ENCODE peak calls at places on chromosomes 5 and 9, in six cellular contexts. G is IMR-90, C is mesenchymal stem cell, O is neuronal stem cell, I is H1, F is trophoblast cell. H is an unnamed sample.
A peak's percentile ranks its signal among the peaks of the same experiment; 100 is the strongest.

GRCh38 chr9:131320031-131320685 is 30.6 kb downstream of the PLPP7 start:
- DNase-seq in O (no peak), I (no peak), F (peak; percentile 87), C (no peak), G (no peak), H (no peak)

GRCh38 chr5:122313941-122314340 is 1.9 kb downstream of the SNCAIP start:
- DNase-seq in O (no peak), F (no peak), C (no peak), G (no peak), I (no peak), H (no peak)

GRCh38 chr5:7991125-7991821 is 122.3 kb downstream of the MTRR start:
- DNase-seq in F (no peak), I (no peak), O (no peak), C (no peak), G (no peak), H (peak; percentile 78)

GRCh38 chr9:135326633-135327152 is 152.9 kb upstream of the PPP1R26 start:
- DNase-seq in F (no peak), I (no peak), C (no peak), O (no peak), G (no peak), H (no peak)

GRCh38 chr5:16712178-16712577 is 95.4 kb upstream of the RETREG1 start:
- DNase-seq in F (no peak), C (no peak), O (no peak), G (no peak), I (no peak), H (no peak)

GRCh38 chr5:142432369-142432863 is 107.6 kb upstream of the SPRY4 start:
- DNase-seq in O (no peak), I (no peak), F (no peak), G (no peak), C (no peak), H (no peak)

GRCh38 chr5:98905857-98906688 is 22.7 kb downstream of the CHD1 start:
- DNase-seq in C (peak; percentile 65), O (peak; percentile 17), G (peak; percentile 59), I (no peak), F (no peak), H (no peak)

GRCh38 chr5:38782185-38782584 is 63.6 kb upstream of the OSMR start:
- DNase-seq in O (no peak), I (no peak), F (no peak), G (no peak), C (no peak), H (no peak)

GRCh38 chr5:77881528-77881927 is 105.4 kb upstream of the TBCA start:
- DNase-seq in O (no peak), F (peak; percentile 43), G (peak; percentile 18), I (no peak), C (no peak), H (no peak)

GRCh38 chr5:174723315-174723978 is 935 bp upstream of the MSX2 start:
- DNase-seq in O (no peak), G (no peak), I (no peak), C (no peak), F (no peak), H (no peak)

GRCh38 chr5:26582350-26583040 is 455.9 kb downstream of the CDH9 start:
- DNase-seq in G (no peak), I (no peak), F (no peak), O (no peak), C (peak; percentile 54), H (no peak)

GRCh38 chr9:101814064-101814463 is 75.6 kb upstream of the GRIN3A start:
- DNase-seq in O (no peak), F (no peak), C (no peak), I (no peak), G (no peak), H (no peak)
- H3K14ac ChIP-seq in O (no peak overlapping the region), F (no peak overlapping the region), C (no peak overlapping the region), I (no peak overlapping the region), G (no peak overlapping the region), H (no peak overlapping the region)

GRCh38 chr9:37432020-37432419 is 9.5 kb downstream of the GRHPR start:
- DNase-seq in G (no peak), I (no peak), F (no peak), O (no peak), C (no peak), H (no peak)
- H2AK5ac ChIP-seq in G (no peak overlapping the region), I (no peak overlapping the region), F (no peak overlapping the region), O (no peak overlapping the region), C (no peak overlapping the region), H (no peak overlapping the region)

GRCh38 chr5:117681855-117682254 is 1107.2 kb upstream of the SEMA6A start:
- DNase-seq in O (no peak), G (no peak), C (no peak), I (no peak), F (no peak), H (no peak)
- H3K18ac ChIP-seq in O (no peak overlapping the region), G (no peak overlapping the region), C (no peak overlapping the region), I (no peak overlapping the region), F (no peak overlapping the region), H (no peak overlapping the region)

GRCh38 chr5:146007973-146008372 is 71.6 kb downstream of the SH3RF2 start:
- DNase-seq in I (no peak), O (no peak), C (no peak), G (no peak), F (no peak), H (no peak)

GRCh38 chr5:146006470-146006869 is 70.1 kb downstream of the SH3RF2 start:
- DNase-seq in I (no peak), O (no peak), C (no peak), G (no peak), F (no peak), H (no peak)

GRCh38 chr5:146005723-146006122 is 69.3 kb downstream of the SH3RF2 start:
- DNase-seq in O (no peak), G (no peak), C (no peak), I (no peak), F (no peak), H (no peak)

GRCh38 chr5:146007270-146007669 is 70.9 kb downstream of the SH3RF2 start:
- DNase-seq in O (no peak), G (no peak), I (no peak), F (no peak), C (peak; percentile 22), H (no peak)

GRCh38 chr5:146009020-146009419 is 72.6 kb downstream of the SH3RF2 start:
- DNase-seq in I (no peak), F (no peak), G (peak; percentile 16), O (no peak), C (no peak), H (no peak)
- H3K14ac ChIP-seq in I (no peak overlapping the region), F (no peak overlapping the region), G (no peak overlapping the region), O (no peak overlapping the region), C (no peak overlapping the region), H (no peak overlapping the region)

H was measured in H9.